ENCODE peak calls at places on chromosomes 7 and 10, in six cellular contexts. H, Y, O, I, R and F are unnamed samples.

GRCh38 chr7:143042159-143042820 is 9.9 kb upstream of the OR6V1 start:
- DNase-seq in H (no peak), Y (no peak), O (no peak), I (no peak), R (no peak), F (no peak)

GRCh38 chr10:67284589-67284988 is 358.8 kb downstream of the LRRTM3 start:
- DNase-seq in H (no peak), Y (no peak), O (no peak), I (no peak), R (no peak), F (no peak)

GRCh38 chr10:12839941-12840611 is 161.4 kb downstream of the CCDC3 start:
- DNase-seq in H (no peak), Y (no peak), O (no peak), I (no peak), R (no peak), F (no peak)

GRCh38 chr7:15463801-15464761 is 97.7 kb downstream of the AGMO start:
- DNase-seq in H (no peak), Y (no peak), O (peak; percentile 39), I (no peak), R (no peak), F (no peak)

GRCh38 chr7:85175217-85175616 is 11.6 kb downstream of the SEMA3D start:
- DNase-seq in H (no peak), Y (no peak), O (no peak), I (no peak), R (no peak), F (no peak)

GRCh38 chr10:123140164-123140982 is 4.6 kb downstream of the HMX3 start:
- DNase-seq in H (no peak), Y (no peak), O (no peak), I (no peak), R (no peak), F (no peak)

GRCh38 chr10:16779375-16779774 is 37.8 kb downstream of the RSU1 start:
- DNase-seq in H (no peak), Y (peak; percentile 2), O (peak; percentile 1), I (no peak), R (no peak), F (no peak)

GRCh38 chr7:125390866-125391265 is 461.2 kb upstream of the POT1 start:
- DNase-seq in H (no peak), Y (no peak), O (no peak), I (no peak), R (no peak), F (no peak)

GRCh38 chr7:151493083-151493482 is 26.6 kb downstream of the RHEB start:
- DNase-seq in H (no peak), Y (no peak), O (no peak), I (no peak), R (no peak), F (no peak)

GRCh38 chr7:38548605-38549004 is 82.6 kb downstream of the AMPH start:
- DNase-seq in H (no peak), Y (no peak), O (no peak), I (no peak), R (no peak), F (no peak)

GRCh38 chr10:34745244-34745643 is 69.9 kb downstream of the PARD3 start:
- DNase-seq in H (no peak), Y (no peak), O (no peak), I (no peak), R (no peak), F (no peak)

GRCh38 chr7:22948770-22949169 is 65.2 kb downstream of the HYCC1 start:
- DNase-seq in H (no peak), Y (no peak), O (no peak), I (no peak), R (no peak), F (no peak)

GRCh38 chr7:139602143-139602722 is 78.7 kb downstream of the CLEC2L start:
- DNase-seq in H (peak; percentile 36), Y (peak; percentile 10), O (no peak), I (no peak), R (no peak), F (no peak)

DNA sequence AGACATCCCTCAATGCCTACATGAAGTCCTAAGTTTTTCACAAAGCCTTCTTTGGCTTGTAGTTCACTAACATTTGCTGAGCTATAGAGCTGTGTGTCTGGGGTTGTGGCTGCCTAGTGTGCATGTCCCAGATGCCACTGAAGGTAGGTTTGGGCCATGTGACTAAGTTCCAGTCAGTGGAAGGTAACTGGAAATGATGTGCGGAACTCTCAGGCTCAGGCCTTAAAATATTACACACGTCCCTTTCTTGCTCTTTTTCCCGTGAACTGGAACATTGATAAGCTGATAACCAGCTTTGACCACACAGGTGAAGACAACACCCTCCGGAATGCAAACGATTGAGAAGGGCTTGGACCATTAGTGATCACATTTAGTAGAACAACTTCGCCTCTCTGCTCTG is 358.1 kb downstream of the GATA3 start:
- DNase-seq in H (no peak), Y (no peak), O (no peak), I (no peak), R (no peak), F (no peak)
- TF ChIP-seq CTCF in H (no peak), Y (no peak), O (no peak), I (no peak), R (no peak), F (no peak)

DNA sequence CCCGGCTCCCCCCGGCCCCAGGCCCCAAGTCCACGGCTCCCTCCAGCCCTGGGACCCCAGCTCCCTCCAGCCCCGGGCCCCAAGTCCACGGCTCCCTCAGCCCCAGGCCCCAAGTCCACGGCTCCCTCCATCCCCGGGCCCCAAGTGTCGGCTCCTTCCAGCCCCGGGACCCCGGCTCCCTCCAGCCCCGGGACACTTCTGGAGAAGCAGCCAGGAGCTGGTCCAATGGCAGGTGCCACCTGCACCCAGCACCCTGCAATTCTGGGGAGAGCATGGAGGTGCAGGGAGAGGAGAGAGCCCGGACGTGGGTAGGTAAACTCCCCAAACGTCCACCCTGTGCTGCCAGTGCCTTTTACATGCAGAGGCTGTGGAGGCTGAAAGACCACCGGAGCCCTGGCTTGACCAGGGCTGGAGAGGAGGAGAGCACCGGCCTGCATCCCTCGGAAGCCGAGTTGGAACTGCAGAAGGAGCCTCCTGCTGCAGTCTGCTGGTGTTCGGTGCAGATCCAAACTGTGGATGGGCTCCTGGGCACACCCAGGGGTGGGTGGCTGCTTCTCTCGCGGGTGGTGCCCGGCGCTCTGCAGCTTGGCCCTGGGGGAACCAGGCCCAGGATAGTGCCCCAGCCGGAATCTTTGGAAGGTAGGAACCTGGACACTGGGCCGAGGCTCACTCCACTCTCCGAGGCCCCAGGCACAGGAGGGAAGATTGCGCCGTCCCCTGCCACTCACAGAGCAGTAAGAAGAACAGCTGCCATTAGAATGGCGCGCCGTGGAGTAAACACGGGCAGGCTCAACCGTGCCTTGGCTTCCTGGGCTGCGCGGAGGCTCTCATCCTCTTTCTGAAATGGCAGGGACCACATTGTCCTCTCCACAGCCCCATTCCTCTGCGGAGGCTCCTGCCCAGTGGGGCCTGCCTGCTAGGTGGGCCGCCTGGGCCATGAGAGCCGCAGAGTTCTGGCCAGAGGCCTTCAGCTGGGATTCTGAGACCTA is 14.7 kb downstream of the SHH start:
- DNase-seq in H (no peak), Y (no peak), O (no peak), I (no peak), R (no peak), F (no peak)
- TF ChIP-seq CTCF in H (no peak), Y (no peak), O (no peak), I (no peak), R (peak; percentile 14), F (no peak)

DNA sequence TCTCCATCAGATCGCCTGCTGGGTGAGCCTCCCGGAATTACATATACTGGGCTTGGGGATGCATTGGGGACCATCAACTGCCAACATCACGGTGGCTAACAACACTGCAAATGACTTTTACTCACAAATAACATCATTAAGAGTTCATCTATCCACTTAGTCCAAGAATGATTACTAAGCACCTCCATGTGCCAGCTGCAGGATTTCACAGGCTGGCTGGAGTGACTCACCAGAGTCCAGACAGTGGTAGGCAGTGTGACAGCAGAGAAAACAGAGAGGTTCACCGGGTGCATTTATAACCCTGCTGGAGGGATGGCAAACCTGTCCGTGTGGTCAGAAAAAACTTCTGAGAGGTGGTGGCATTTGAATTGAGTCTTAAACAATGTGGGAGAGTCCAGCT is 3.2 kb upstream of the IGFBP3 start:
- DNase-seq in H (peak; percentile 81), Y (peak; percentile 93), O (no peak), I (no peak), R (no peak), F (no peak)
- TF ChIP-seq CTCF in H (no peak), Y (no peak), O (peak; percentile 5), I (no peak), R (no peak), F (no peak)

DNA sequence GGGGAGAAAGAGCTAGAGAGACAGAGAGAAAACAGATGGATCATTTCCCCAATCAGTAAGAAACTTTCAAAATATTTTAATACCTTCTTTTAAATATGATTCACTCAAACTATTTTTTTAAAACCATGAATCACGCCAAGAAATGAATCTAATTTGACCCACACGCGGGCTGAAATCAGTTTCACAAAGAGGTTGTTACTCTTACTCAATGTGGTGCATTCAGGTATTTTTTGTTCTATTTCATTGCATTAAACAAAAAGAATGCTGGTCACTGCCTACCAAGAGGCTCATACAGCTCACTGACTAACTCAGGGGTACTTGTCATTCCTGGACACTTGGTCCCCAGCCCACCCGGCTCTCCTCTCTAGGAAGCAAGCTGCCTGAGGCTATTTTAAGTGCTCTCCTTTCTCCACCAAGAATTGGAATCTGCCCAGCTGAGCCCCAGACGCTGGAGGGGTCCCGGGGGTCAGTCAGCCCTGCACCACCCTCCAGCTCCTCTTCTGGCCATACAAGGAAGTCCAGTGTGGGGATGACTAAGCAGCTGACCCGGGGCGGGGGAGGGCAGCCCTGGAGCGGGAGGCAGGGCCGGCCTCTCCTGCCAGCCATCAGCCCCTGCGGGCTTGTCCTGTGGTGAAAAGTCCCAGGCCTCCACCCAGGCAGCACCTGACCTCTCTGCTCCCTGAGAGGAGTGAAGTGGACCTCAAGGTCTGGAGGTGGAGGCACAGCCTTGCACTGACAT is 21.7 kb upstream of the PFKP start:
- DNase-seq in H (peak; percentile 67), Y (peak; percentile 62), O (peak; percentile 52), I (no peak), R (no peak), F (no peak)
- TF ChIP-seq CTCF in H (peak; percentile 19), Y (no peak), O (peak; percentile 17), I (no peak), R (peak; percentile 61), F (no peak)